ENCODE peak calls at places on chromosomes 11 and 22, in eight cellular contexts. H is Peyer's patch; W is GM23248; D is neuronal stem cell; Z is brain microvascular endothelial cell; E is dorsolateral prefrontal cortex; S is heart right ventricle; L is CD4-positive, CD25-positive, alpha-beta regulatory T cell. J is an unnamed sample.

GRCh38 chr22:20430641-20431519 is 6.7 kb downstream of the SCARF2 start:
- DNase-seq in H (peak), W (peak), D (peak), Z (no peak), E (no peak), S (peak), L (peak), J (no peak)

GRCh38 chr11:82980292-82980691 is 78.8 kb downstream of the DDIAS start:
- DNase-seq in H (no peak), W (peak), D (no peak), Z (peak), E (no peak), S (no peak), L (no peak), J (peak)

GRCh38 chr11:69007978-69008381 is 5.1 kb downstream of the MRGPRF start:
- DNase-seq in H (peak), W (no peak), D (no peak), Z (no peak), E (no peak), S (no peak), L (no peak), J (no peak)

GRCh38 chr11:2563216-2564007 is 118.6 kb downstream of the KCNQ1 start:
- DNase-seq in H (peak), W (no peak), D (no peak), Z (no peak), E (no peak), S (peak), L (no peak), J (no peak)

GRCh38 chr11:2419638-2420501 is 19.3 kb downstream of the TSSC4 start:
- DNase-seq in H (peak), W (peak), D (peak), Z (peak), E (peak), S (peak), L (peak), J (no peak)

GRCh38 chr11:61111786-61112517 is 9.7 kb downstream of the CD5 start:
- DNase-seq in H (no peak), W (no peak), D (no peak), Z (no peak), E (no peak), S (no peak), L (peak), J (no peak)

GRCh38 chr22:24059793-24060192 is 48.7 kb downstream of the CABIN1 start:
- DNase-seq in H (no peak), W (no peak), D (no peak), Z (no peak), E (no peak), S (no peak), L (no peak), J (no peak)

GRCh38 chr11:57180141-57180561 is 1.6 kb upstream of the LRRC55 start:
- DNase-seq in H (no peak), W (no peak), D (peak), Z (no peak), E (no peak), S (no peak), L (no peak), J (no peak)

GRCh38 chr11:12182650-12183511 is 72.5 kb downstream of the MICAL2 start:
- DNase-seq in H (no peak), W (peak), D (no peak), Z (peak), E (no peak), S (no peak), L (no peak), J (no peak)

GRCh38 chr11:118933486-118933885 is 7.8 kb upstream of the BCL9L start:
- DNase-seq in H (no peak), W (peak), D (no peak), Z (no peak), E (no peak), S (peak), L (no peak), J (no peak)

GRCh38 chr11:130435671-130436070 is 7.3 kb upstream of the ADAMTS8 start:
- DNase-seq in H (no peak), W (peak), D (no peak), Z (peak), E (no peak), S (no peak), L (no peak), J (no peak)

GRCh38 chr22:19535001-19535400 is 10.8 kb upstream of the CLDN5 start:
- DNase-seq in H (no peak), W (no peak), D (no peak), Z (no peak), E (no peak), S (no peak), L (no peak), J (no peak)

GRCh38 chr11:34203377-34203801 is 98.0 kb downstream of the NAT10 start:
- DNase-seq in H (no peak), W (no peak), D (no peak), Z (no peak), E (no peak), S (no peak), L (peak), J (no peak)

GRCh38 chr11:113894421-113894996 is 10.1 kb upstream of the HTR3B start:
- DNase-seq in H (no peak), W (no peak), D (no peak), Z (no peak), E (no peak), S (no peak), L (no peak), J (no peak)

GRCh38 chr11:15716550-15716949 is 601.8 kb downstream of the INSC start:
- DNase-seq in H (no peak), W (no peak), D (no peak), Z (peak), E (no peak), S (no peak), L (no peak), J (no peak)

GRCh38 chr22:20531404-20532181 is 24.2 kb downstream of the MED15 start:
- DNase-seq in H (peak), W (peak), D (no peak), Z (peak), E (peak), S (peak), L (no peak), J (peak)

GRCh38 chr11:40384991-40385390 is 1074.5 kb downstream of the LRRC4C start:
- DNase-seq in H (no peak), W (peak), D (no peak), Z (no peak), E (no peak), S (no peak), L (no peak), J (no peak)

GRCh38 chr11:12017865-12018453 is 9.5 kb upstream of the DKK3 start:
- DNase-seq in H (no peak), W (peak), D (no peak), Z (no peak), E (no peak), S (no peak), L (no peak), J (no peak)

GRCh38 chr11:2612884-2613571 is 86.8 kb downstream of the KCNQ1OT1 start:
- DNase-seq in H (no peak), W (no peak), D (no peak), Z (no peak), E (no peak), S (no peak), L (no peak), J (no peak)

GRCh38 chr22:38864361-38865191 is 7.4 kb downstream of the CBX6 start:
- DNase-seq in H (peak), W (peak), D (no peak), Z (no peak), E (no peak), S (peak), L (no peak), J (no peak)

GRCh38 chr11:1879342-1879940 is 12.3 kb downstream of the PRR33 start:
- DNase-seq in H (peak), W (no peak), D (no peak), Z (no peak), E (no peak), S (peak), L (no peak), J (no peak)

GRCh38 chr11:117384045-117384444 is 56.4 kb downstream of the CEP164 start:
- DNase-seq in H (no peak), W (peak), D (no peak), Z (peak), E (no peak), S (no peak), L (no peak), J (peak)

GRCh38 chr11:70826950-70827349 is 425.4 kb downstream of the SHANK2 start:
- DNase-seq in H (no peak), W (no peak), D (no peak), Z (no peak), E (no peak), S (no peak), L (no peak), J (no peak)

GRCh38 chr11:77442394-77443053 is 31.4 kb downstream of the PAK1 start:
- DNase-seq in H (no peak), W (no peak), D (no peak), Z (no peak), E (no peak), S (no peak), L (no peak), J (no peak)
- H3K27ac ChIP-seq in H (no peak), W (no peak), D (no peak), Z (no peak), E (no peak), S (no peak), L (no peak), J (no peak)

GRCh38 chr11:59550368-59550841 is 39.1 kb downstream of the OR4D9 start:
- DNase-seq in H (peak), W (peak), D (peak), Z (peak), E (peak), S (peak), L (peak), J (peak)

GRCh38 chr11:59550842-59551650 is 39.7 kb downstream of the OR4D9 start:
- DNase-seq in H (peak), W (peak), D (peak), Z (peak), E (no peak), S (peak), L (peak), J (peak)

GRCh38 chr11:59553323-59553722 is 42.0 kb downstream of the OR4D9 start:
- DNase-seq in H (no peak), W (no peak), D (no peak), Z (no peak), E (no peak), S (no peak), L (no peak), J (no peak)

GRCh38 chr11:59551651-59552521 is 40.5 kb downstream of the OR4D9 start:
- DNase-seq in H (no peak), W (peak), D (peak), Z (peak), E (no peak), S (no peak), L (no peak), J (no peak)

GRCh38 chr11:59552844-59553243 is 41.5 kb downstream of the OR4D9 start:
- DNase-seq in H (no peak), W (no peak), D (no peak), Z (no peak), E (no peak), S (no peak), L (no peak), J (no peak)
- H3K27ac ChIP-seq in H (no peak), W (no peak), D (peak), Z (no peak), E (no peak), S (no peak), L (no peak), J (no peak)

GRCh38 chr11:77044886-77045285 is 10.7 kb downstream of the B3GNT6 start:
- DNase-seq in H (no peak), W (no peak), D (no peak), Z (no peak), E (no peak), S (no peak), L (no peak), J (no peak)

GRCh38 chr11:77044356-77044755 is 10.2 kb downstream of the B3GNT6 start:
- DNase-seq in H (no peak), W (no peak), D (no peak), Z (no peak), E (no peak), S (no peak), L (no peak), J (no peak)

GRCh38 chr11:77046060-77046501 is 11.9 kb downstream of the B3GNT6 start:
- DNase-seq in H (peak), W (peak), D (peak), Z (no peak), E (no peak), S (peak), L (peak), J (no peak)

GRCh38 chr11:77049081-77049480 is 14.9 kb downstream of the B3GNT6 start:
- DNase-seq in H (peak), W (no peak), D (no peak), Z (no peak), E (no peak), S (no peak), L (no peak), J (no peak)

DNA sequence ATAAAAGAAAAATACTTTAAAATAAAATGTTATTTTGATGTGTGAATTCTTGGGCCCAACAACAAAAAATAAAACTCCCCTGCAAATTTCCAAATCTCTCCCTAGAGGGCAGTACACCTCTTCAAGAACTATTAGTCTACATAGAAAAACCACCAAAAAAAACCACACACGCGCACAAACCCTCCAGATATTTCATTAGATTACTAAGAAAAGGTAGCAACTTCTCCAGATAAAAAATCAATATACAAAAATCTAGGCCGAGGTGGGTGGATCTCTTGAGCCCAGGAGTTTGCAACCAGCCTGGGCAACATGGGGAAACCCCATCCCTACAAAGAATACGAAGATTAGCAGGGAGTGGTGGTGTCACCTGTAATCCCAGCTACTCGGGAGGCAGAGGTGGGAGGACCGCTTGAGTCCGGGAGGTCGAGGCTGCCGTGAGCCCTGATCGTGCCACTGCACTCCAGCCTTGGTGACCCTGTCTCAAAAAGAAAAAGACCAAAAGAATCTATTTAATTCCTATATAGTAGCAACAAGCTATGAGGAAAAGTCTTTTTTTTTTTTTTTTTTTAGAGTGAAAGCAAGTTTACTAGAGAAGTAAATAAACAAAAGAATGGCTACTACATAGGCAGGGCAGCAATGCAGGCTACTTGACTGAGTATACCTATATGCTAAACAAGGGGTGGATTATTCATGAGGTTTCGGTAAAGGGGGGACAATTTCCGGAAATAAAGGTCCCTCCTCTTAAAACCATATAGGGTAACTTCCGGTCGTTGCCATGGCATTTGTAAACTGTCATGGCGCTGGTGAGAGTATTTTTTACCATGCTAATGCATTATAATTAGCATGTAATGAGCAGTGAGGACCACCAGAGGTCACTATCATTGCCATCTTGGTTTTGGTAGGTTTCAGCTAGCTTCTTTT is 13.1 kb downstream of the B3GNT6 start:
- DNase-seq in H (peak), W (peak), D (peak), Z (peak), E (no peak), S (no peak), L (peak), J (peak)
- H3K27ac ChIP-seq in H (peak), W (no peak), D (no peak), Z (no peak), E (no peak), S (no peak), L (peak), J (no peak)

DNA sequence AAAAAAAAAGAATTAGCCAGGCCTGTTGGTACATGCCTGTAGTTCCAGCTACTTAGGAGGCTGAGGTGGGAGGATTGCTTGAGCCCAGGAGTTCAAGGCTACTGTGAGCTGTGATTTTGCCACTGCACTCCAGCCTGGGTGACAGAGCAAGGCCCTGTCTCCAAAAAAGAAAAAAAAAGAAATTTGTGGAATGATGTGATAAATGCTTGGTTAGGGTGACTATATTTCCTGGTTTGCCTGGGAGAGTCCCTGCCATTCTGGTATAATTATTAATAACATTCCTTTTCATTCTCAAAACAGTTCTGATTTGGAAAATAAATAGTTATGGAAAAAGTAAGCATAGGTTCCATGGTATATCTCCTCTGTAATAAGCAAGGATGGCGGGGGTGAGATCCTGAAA is 74.8 kb downstream of the SWAP70 start:
- DNase-seq in H (no peak), W (no peak), D (no peak), Z (no peak), E (no peak), S (no peak), L (no peak), J (no peak)
- H3K27ac ChIP-seq in H (peak), W (no peak), D (no peak), Z (no peak), E (no peak), S (no peak), L (no peak), J (no peak)

GRCh38 chr22:37643225-37643847 is 3.9 kb downstream of the SH3BP1 start:
- DNase-seq in H (peak), W (peak), D (peak), Z (peak), E (peak), S (peak), L (peak), J (no peak)

GRCh38 chr22:37650463-37651136 is 7.9 kb upstream of the PDXP start:
- DNase-seq in H (no peak), W (no peak), D (no peak), Z (no peak), E (no peak), S (no peak), L (no peak), J (no peak)

GRCh38 chr22:37647317-37647716 is 7.8 kb downstream of the SH3BP1 start:
- DNase-seq in H (no peak), W (no peak), D (no peak), Z (no peak), E (no peak), S (no peak), L (no peak), J (no peak)

GRCh38 chr22:37647928-37648327 is 8.5 kb downstream of the SH3BP1 start:
- DNase-seq in H (peak), W (no peak), D (no peak), Z (no peak), E (no peak), S (no peak), L (no peak), J (no peak)
- H3K27ac ChIP-seq in H (no peak), W (no peak), D (no peak), Z (no peak), E (no peak), S (no peak), L (no peak), J (no peak)

GRCh38 chr11:65452806-65453490 is 30.4 kb downstream of the NEAT1 start:
- DNase-seq in H (no peak), W (peak), D (no peak), Z (peak), E (no peak), S (no peak), L (no peak), J (no peak)
- H3K27ac ChIP-seq in H (no peak), W (peak), D (no peak), Z (peak), E (no peak), S (peak), L (no peak), J (peak)

DNA sequence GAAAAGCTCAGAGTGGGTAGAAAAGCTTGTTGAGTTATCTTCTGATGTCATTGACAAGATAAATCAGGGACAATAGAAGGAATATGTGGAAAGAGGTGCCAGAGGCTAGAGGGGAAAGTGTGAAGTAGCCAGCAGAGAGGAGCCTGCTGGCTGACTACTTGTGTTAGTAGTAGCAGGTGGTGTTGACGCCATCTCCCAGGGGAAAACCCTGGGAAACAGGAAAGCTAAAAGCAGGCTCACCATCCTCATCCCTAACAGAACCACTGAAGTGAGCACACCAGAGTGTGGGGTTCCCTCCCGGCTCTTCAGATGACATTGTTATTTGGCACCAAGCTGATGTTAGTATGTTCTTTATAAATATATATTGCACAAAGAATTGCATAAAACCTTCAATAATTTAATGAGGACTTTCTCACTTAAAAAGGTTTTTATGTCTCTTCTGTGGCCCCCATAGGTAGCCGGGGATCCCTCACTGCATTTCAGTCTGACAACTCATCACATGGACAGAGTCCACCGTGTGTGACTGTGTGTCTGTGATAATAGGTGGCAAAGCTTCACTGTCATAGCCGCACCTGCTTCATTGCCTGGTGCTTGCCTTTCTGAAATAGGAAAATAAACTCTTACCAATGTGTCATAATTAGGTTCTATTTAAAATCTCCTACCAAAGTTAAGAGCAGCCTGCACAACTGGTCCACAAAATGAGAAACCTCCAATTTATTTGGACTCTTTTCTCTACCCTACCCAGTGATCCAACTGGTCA is 63.2 kb upstream of the TOP3B start:
- DNase-seq in H (no peak), W (no peak), D (no peak), Z (no peak), E (no peak), S (no peak), L (no peak), J (no peak)
- H3K27ac ChIP-seq in H (no peak), W (no peak), D (no peak), Z (no peak), E (no peak), S (no peak), L (no peak), J (no peak)

GRCh38 chr11:125892994-125893393 is 5.5 kb downstream of the HYLS1 start:
- DNase-seq in H (no peak), W (no peak), D (no peak), Z (no peak), E (no peak), S (no peak), L (no peak), J (no peak)
- H3K27ac ChIP-seq in H (no peak), W (no peak), D (no peak), Z (no peak), E (no peak), S (no peak), L (no peak), J (no peak)

DNA sequence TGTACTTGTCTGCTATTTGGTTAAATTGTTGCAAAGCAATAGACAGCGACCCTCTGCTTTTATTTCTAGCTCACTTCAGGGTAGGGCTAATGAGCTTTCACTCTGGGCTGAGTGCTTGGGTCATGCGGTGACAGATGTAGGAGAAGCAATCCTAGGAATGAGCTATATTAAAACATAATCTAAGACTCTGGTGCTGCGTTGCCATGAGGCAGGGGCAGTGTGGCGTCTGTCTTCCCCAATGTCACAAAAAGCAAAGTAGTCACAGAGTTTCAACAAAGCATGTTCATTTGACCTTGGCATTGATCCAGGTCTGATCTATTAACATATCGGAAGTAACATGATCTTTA is 55.5 kb upstream of the GRAMD1B start:
- DNase-seq in H (no peak), W (no peak), D (no peak), Z (no peak), E (no peak), S (no peak), L (no peak), J (no peak)
- H3K27ac ChIP-seq in H (no peak), W (no peak), D (no peak), Z (no peak), E (no peak), S (peak), L (no peak), J (no peak)